ENCODE peak calls at places on chromosomes 7 and 10, in five cellular contexts. D, Z, A, R and Y are unnamed samples.
A peak's percentile ranks its signal among the peaks of the same experiment; 100 is the strongest.

GRCh38 chr10:100338434-100339036 is 8.5 kb upstream of the SCD start:
- DNase-seq in D (peak; percentile 56), Z (peak; percentile 85), A (no peak), R (peak; percentile 85), Y (no peak)

GRCh38 chr10:19043431-19043830 is 5.2 kb upstream of the MALRD1 start:
- DNase-seq in D (no peak), Z (no peak), A (no peak), R (no peak), Y (no peak)

GRCh38 chr7:107264723-107265122 is 95.9 kb downstream of the HBP1 start:
- DNase-seq in D (no peak), Z (no peak), A (no peak), R (no peak), Y (no peak)

GRCh38 chr10:75043256-75044121 is 68.0 kb upstream of the SAMD8 start:
- DNase-seq in D (no peak), Z (peak; percentile 57), A (no peak), R (no peak), Y (no peak)

GRCh38 chr7:80548790-80549530 is 37.1 kb upstream of the GNAT3 start:
- DNase-seq in D (no peak), Z (no peak), A (no peak), R (no peak), Y (no peak)

GRCh38 chr10:91582063-91582673 is 50.7 kb downstream of the PPP1R3C start:
- DNase-seq in D (no peak), Z (peak; percentile 74), A (no peak), R (no peak), Y (no peak)

GRCh38 chr7:96426027-96426426 is 104.1 kb upstream of the SLC25A13 start:
- DNase-seq in D (no peak), Z (no peak), A (no peak), R (no peak), Y (no peak)

GRCh38 chr10:12596055-12596576 is 246.8 kb downstream of the CAMK1D start:
- DNase-seq in D (no peak), Z (no peak), A (no peak), R (no peak), Y (no peak)

GRCh38 chr10:521844-522243 is 167.6 kb downstream of the DIP2C start:
- DNase-seq in D (no peak), Z (peak; percentile 82), A (no peak), R (no peak), Y (no peak)

GRCh38 chr7:157077021-157077420 is 61.7 kb upstream of the UBE3C start:
- DNase-seq in D (no peak), Z (no peak), A (no peak), R (no peak), Y (no peak)

GRCh38 chr7:97272237-97272975 is 154.9 kb downstream of the SDHAF3 start:
- DNase-seq in D (no peak), Z (no peak), A (no peak), R (no peak), Y (no peak)

GRCh38 chr10:78377362-78377761 is 343.7 kb downstream of the RPS24 start:
- DNase-seq in D (no peak), Z (no peak), A (no peak), R (no peak), Y (no peak)

GRCh38 chr7:55142919-55143600 is 124.2 kb downstream of the EGFR start:
- DNase-seq in D (no peak), Z (no peak), A (no peak), R (no peak), Y (no peak)

GRCh38 chr7:55144333-55144954 is 125.6 kb downstream of the EGFR start:
- DNase-seq in D (no peak), Z (no peak), A (no peak), R (no peak), Y (no peak)

GRCh38 chr7:55138663-55139062 is 119.8 kb downstream of the EGFR start:
- DNase-seq in D (no peak), Z (no peak), A (no peak), R (no peak), Y (no peak)

GRCh38 chr7:55140981-55141278 is 122.1 kb downstream of the EGFR start:
- DNase-seq in D (no peak), Z (no peak), A (no peak), R (no peak), Y (no peak)

DNA sequence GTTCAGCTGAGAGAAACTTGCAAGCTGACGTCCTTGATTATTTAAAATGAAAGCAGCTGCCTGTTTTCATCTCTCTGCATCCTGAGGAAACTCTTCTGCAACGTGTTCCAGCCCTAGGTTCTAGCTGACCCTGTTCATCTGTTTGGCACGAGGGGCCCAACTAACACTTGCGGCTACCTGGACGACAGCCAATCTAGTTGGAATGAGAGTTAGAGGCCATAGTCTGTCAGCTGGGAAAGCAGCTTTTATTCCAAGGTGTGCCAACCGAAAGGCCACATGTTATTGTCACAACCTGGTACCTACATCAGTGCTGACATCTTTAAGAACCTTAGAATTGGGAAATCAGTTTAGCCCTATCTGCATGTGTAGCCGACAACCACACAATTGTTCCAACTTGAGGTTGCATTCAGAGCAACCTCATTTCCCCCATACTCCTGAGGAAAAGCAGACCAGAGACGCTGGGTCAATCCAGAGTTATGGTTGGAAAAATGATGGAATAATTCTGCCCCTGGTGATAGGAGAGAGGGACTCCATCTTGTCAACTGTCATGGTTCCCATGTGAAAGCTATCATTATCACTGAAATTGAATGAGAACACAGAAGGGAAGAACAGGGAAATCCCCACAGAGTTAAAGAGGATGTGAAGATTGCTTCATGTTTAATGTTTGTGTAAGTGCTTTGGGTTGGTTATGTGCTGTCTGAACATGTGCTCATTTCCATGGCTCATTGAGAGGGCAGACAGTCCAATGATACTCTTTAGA is 121.6 kb downstream of the EGFR start:
- DNase-seq in D (no peak), Z (peak; percentile 80), A (no peak), R (no peak), Y (peak; percentile 28)
- TF ChIP-seq POLR2AphosphoS5 in D (no peak), Z (no peak), A (no peak), R (no peak), Y (no peak)

GRCh38 chr7:143387156-143387975 is 6.2 kb downstream of the ZYX start:
- DNase-seq in D (no peak), Z (peak; percentile 68), A (no peak), R (no peak), Y (no peak)
- TF ChIP-seq POLR2A in D (no peak), Z (no peak), A (peak; percentile 62), R (no peak), Y (no peak)

GRCh38 chr7:38330861-38331709 is 57.6 kb upstream of the TARP start:
- DNase-seq in D (no peak), Z (no peak), A (no peak), R (no peak), Y (no peak)
- TF ChIP-seq CTCF in D (peak; percentile 60), Z (no peak), A (peak; percentile 89), R (no peak), Y (no peak)

GRCh38 chr7:132065973-132066611 is 509.7 kb upstream of the PODXL start:
- DNase-seq in D (no peak), Z (no peak), A (no peak), R (no peak), Y (peak; percentile 58)
- TF ChIP-seq POLR2AphosphoS5 in D (no peak), Z (no peak), A (no peak), R (no peak), Y (no peak)

GRCh38 chr10:49538381-49539319 is at the start of gene ERCC6:
- DNase-seq in D (peak; percentile 94), Z (peak; percentile 99), A (peak; percentile 94), R (peak; percentile 98), Y (peak; percentile 97)
- TF ChIP-seq POLR2A in D (peak; percentile 84), Z (peak; percentile 21), A (peak; percentile 51), R (peak; percentile 5), Y (no peak)

DNA sequence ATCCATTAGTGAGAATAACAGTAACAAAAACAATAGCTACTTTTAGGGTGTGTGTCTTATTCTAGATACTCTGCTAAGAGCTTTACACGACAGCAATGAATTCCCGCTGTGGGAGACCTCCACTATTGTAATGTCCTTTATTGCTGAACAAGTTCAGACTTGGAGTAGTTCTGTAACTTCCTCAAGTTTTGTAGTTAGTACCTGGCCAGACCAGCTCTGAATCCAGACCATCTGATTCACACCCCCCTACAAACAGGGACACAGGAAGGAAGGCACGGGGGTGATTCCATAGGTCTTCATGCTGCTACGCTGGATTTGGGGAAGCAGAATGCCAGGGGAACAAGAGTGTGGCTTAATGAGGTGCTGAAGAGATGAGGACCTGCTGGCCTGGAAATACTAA is 194.7 kb upstream of the TMEM72 start:
- DNase-seq in D (no peak), Z (no peak), A (no peak), R (no peak), Y (no peak)
- TF ChIP-seq CTCF in D (no peak), Z (no peak), A (no peak), R (no peak), Y (no peak)